ENCODE peak calls at places on chromosome 9, in eight cellular contexts. L, F, Y, U, G, X, B and D are unnamed samples.

GRCh38 chr9:20921362-20921761 is 110.1 kb downstream of the HACD4 start:
- DNase-seq in L (peak), F (no peak), Y (no peak), U (no peak), G (no peak), X (no peak), B (no peak), D (no peak)

GRCh38 chr9:135574943-135575342 is 13.4 kb downstream of the PAEP start:
- DNase-seq in L (no peak), F (no peak), Y (no peak), U (no peak), G (no peak), X (no peak), B (no peak), D (no peak)

GRCh38 chr9:107280543-107280942 is 2.5 kb upstream of the RAD23B start:
- DNase-seq in L (peak), F (peak), Y (no peak), U (no peak), G (no peak), X (no peak), B (no peak), D (peak)

GRCh38 chr9:96014078-96014477 is 138.6 kb downstream of the ERCC6L2 start:
- DNase-seq in L (no peak), F (no peak), Y (no peak), U (peak), G (no peak), X (no peak), B (no peak), D (no peak)

GRCh38 chr9:696332-697090 is 145.0 kb upstream of the DMRT1 start:
- DNase-seq in L (peak), F (no peak), Y (peak), U (no peak), G (no peak), X (no peak), B (peak), D (no peak)

GRCh38 chr9:129773262-129774048 is 20.6 kb upstream of the PTGES start:
- DNase-seq in L (peak), F (no peak), Y (no peak), U (no peak), G (no peak), X (no peak), B (no peak), D (peak)

GRCh38 chr9:2307480-2307879 is 292.3 kb downstream of the SMARCA2 start:
- DNase-seq in L (peak), F (no peak), Y (no peak), U (no peak), G (no peak), X (no peak), B (no peak), D (no peak)

GRCh38 chr9:91138760-91139159 is 223.0 kb downstream of the AUH start:
- DNase-seq in L (peak), F (no peak), Y (no peak), U (no peak), G (no peak), X (no peak), B (no peak), D (no peak)

GRCh38 chr9:126608551-126608950 is 5.2 kb upstream of the LMX1B start:
- DNase-seq in L (no peak), F (no peak), Y (no peak), U (no peak), G (no peak), X (no peak), B (no peak), D (no peak)

GRCh38 chr9:98886691-98887229 is 56.9 kb upstream of the COL15A1 start:
- DNase-seq in L (no peak), F (no peak), Y (no peak), U (no peak), G (no peak), X (no peak), B (no peak), D (no peak)

GRCh38 chr9:90988318-90988717 is 186.7 kb downstream of the SYK start:
- DNase-seq in L (no peak), F (no peak), Y (no peak), U (no peak), G (no peak), X (no peak), B (no peak), D (no peak)

GRCh38 chr9:120310035-120310434 is 269.9 kb downstream of the CDK5RAP2 start:
- DNase-seq in L (no peak), F (no peak), Y (peak), U (no peak), G (no peak), X (no peak), B (no peak), D (no peak)

GRCh38 chr9:2321523-2322148 is 300.0 kb upstream of the VLDLR start:
- DNase-seq in L (no peak), F (no peak), Y (no peak), U (no peak), G (no peak), X (no peak), B (no peak), D (peak)